ENCODE peak calls at places on chromosomes 13 and 19, in seven cellular contexts. J is heart left ventricle; Q is CD4-positive, alpha-beta T cell; P is coronary artery; F is H9; S is adrenal gland; D is AG09309. X is an unnamed sample.

GRCh38 chr19:10419200-10419645 is 1.1 kb upstream of the PDE4A start:
- DNase-seq in D (no peak), S (no peak), J (no peak), P (no peak), F (no peak), Q (no peak), X (no peak)

GRCh38 chr19:51548213-51548651 is 16.8 kb upstream of the SIGLEC6 start:
- DNase-seq in S (no peak), J (no peak), P (no peak), F (no peak), Q (no peak), D (no peak), X (no peak)

GRCh38 chr19:42074513-42075363 is 1.2 kb upstream of the ZNF574 start:
- DNase-seq in Q (no peak), P (no peak), S (peak; percentile 35), D (no peak), J (no peak), F (no peak), X (no peak)

GRCh38 chr13:77213644-77214043 is 113.2 kb downstream of the MYCBP2 start:
- DNase-seq in Q (no peak), D (no peak), J (no peak), P (no peak), S (peak; percentile 10), F (no peak), X (no peak)

GRCh38 chr19:1206733-1207301 is 1.2 kb downstream of the STK11 start:
- DNase-seq in S (peak; percentile 36), P (no peak), Q (no peak), F (peak; percentile 27), J (no peak), D (no peak), X (no peak)

GRCh38 chr19:10762656-10763055 is 44.8 kb downstream of the DNM2 start:
- DNase-seq in D (no peak), F (no peak), S (no peak), P (no peak), J (peak; percentile 48), Q (peak; percentile 38), X (no peak)

GRCh38 chr13:113405481-113406300 is 41.8 kb upstream of the GRTP1 start:
- DNase-seq in P (no peak), F (peak; percentile 30), S (no peak), Q (no peak), D (no peak), J (no peak), X (no peak)

GRCh38 chr13:40271931-40272775 is 394.3 kb downstream of the FOXO1 start:
- DNase-seq in D (peak; percentile 83), J (peak; percentile 87), S (peak; percentile 59), Q (peak; percentile 27), P (peak; percentile 91), F (no peak), X (no peak)

GRCh38 chr19:37484406-37485115 is 15.4 kb downstream of the ZNF570 start:
- DNase-seq in Q (no peak), J (no peak), P (no peak), F (no peak), S (no peak), D (no peak), X (no peak)

GRCh38 chr19:55437410-55437809 is 5.7 kb downstream of the SHISA7 start:
- DNase-seq in P (no peak), S (peak; percentile 80), Q (no peak), D (no peak), J (peak; percentile 64), F (peak; percentile 88), X (no peak)

GRCh38 chr13:30373727-30374126 is 48.6 kb upstream of the UBE2L5 start:
- DNase-seq in S (no peak), F (no peak), P (no peak), Q (peak; percentile 20), J (no peak), D (no peak), X (no peak)

GRCh38 chr19:33649919-33650305 is 28.2 kb downstream of the CHST8 start:
- DNase-seq in F (no peak), D (no peak), Q (no peak), S (no peak), J (no peak), P (peak; percentile 9), X (no peak)

GRCh38 chr13:27170221-27170520 is 1.4 kb downstream of the USP12 start:
- DNase-seq in P (no peak), J (no peak), S (no peak), F (no peak), D (no peak), Q (no peak), X (no peak)

GRCh38 chr19:54521860-54522513 is 19.4 kb downstream of the LAIR2 start:
- DNase-seq in P (no peak), F (no peak), Q (no peak), D (no peak), J (no peak), S (no peak), X (no peak)

GRCh38 chr13:59144700-59145099 is 1019.0 kb downstream of the DIAPH3 start:
- DNase-seq in J (no peak), S (no peak), D (no peak), Q (no peak), P (no peak), F (no peak), X (no peak)

GRCh38 chr13:106617561-106617960 is 49.6 kb upstream of the ARGLU1 start:
- DNase-seq in D (no peak), F (peak; percentile 48), J (no peak), P (no peak), Q (no peak), S (no peak), X (no peak)

DNA sequence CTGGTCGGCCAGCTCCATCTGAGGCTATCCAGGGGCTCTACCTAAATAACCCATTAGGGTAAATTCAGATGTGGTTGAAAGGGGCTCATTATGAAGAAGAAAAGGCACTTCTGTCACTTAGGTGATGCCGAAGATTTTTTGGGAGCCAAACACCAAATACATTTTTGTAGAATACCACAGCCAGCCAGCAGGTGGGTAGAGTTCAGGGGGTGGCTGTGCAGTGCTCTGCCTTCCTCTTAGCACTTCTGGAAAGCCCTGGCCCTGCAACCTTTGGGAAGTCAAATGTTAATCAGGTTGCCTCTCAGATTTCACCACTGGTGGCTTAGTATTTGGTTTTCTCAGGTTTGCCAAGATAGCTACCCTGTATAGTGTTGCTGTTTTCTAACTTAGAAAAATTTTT is 18.5 kb upstream of the GPR18 start:
- DNase-seq in Q (no peak), D (no peak), J (no peak), P (no peak), S (no peak), F (no peak), X (no peak)
- TF ChIP-seq CTCF in Q (no peak), D (no peak), J (no peak), P (no peak), S (no peak), F (peak; percentile 46), X (no peak)

DNA sequence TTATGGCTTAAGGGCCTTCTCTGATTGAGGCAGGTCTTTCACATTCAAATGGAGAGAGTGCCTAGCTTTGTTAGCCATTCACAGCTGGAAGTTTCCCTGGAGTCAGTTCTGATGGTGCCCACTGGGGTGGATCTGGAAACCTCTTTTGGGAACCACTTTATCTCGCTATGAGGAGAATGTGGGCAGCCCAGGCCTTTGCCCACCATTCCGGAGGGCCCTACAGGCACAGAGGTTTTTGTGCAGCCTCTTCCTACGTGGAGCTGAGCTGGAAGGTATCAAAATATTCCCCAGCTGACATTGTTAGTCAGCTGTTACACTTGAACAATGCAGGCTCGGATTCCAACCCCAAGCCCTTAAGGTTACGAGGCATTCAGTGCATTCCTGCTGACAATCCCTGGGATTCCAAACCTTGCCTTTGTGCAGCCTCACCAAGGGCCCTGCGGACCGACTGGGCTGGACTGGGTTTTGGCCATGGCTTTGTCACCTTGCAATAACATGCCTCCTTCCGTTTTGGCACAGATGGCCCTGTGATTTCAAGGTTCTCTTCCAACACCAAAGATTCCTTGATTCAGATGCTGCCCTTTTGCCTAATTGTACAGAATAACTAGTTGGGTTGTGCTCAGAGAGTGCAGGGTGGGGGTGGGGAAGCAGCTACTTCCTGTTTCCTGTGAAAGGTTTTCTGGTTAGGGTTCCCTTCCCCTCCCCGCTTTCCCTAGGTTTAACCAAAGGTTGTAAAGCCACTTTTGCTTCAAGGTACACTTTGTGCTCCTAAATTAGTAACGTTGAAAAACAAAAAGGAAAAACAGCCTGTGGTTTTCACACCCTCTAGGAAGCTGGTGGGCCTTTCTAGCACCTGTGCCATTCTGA is 27.1 kb downstream of the SAE1 start:
- DNase-seq in F (peak; percentile 85), Q (peak; percentile 45), J (peak; percentile 62), P (no peak), S (peak; percentile 48), D (no peak), X (no peak)
- TF ChIP-seq CTCF in F (peak; percentile 48), Q (no peak), J (peak; percentile 18), P (no peak), S (no peak), D (no peak), X (no peak)

GRCh38 chr19:17946965-17947784 is 14.4 kb downstream of the CCDC124 start:
- DNase-seq in P (peak; percentile 74), J (no peak), S (peak; percentile 19), D (no peak), Q (no peak), F (peak; percentile 29), X (no peak)
- TF ChIP-seq CTCF in P (no peak), J (no peak), S (no peak), D (no peak), Q (no peak), F (no peak), X (no peak)

GRCh38 chr19:30001301-30001700 is 59.3 kb downstream of the URI1 start:
- DNase-seq in S (no peak), P (no peak), F (no peak), Q (no peak), J (no peak), D (no peak), X (no peak)

GRCh38 chr19:29999490-29999889 is 57.5 kb downstream of the URI1 start:
- DNase-seq in P (no peak), D (no peak), S (no peak), F (no peak), Q (no peak), J (no peak), X (no peak)

GRCh38 chr19:30000862-30001261 is 58.8 kb downstream of the URI1 start:
- DNase-seq in S (no peak), F (no peak), P (no peak), Q (no peak), D (no peak), J (no peak), X (no peak)

GRCh38 chr19:30003862-30004261 is 61.8 kb downstream of the URI1 start:
- DNase-seq in J (no peak), Q (no peak), D (no peak), F (no peak), S (no peak), P (no peak), X (no peak)

GRCh38 chr19:30001794-30002193 is 59.8 kb downstream of the URI1 start:
- DNase-seq in S (no peak), Q (no peak), F (no peak), P (no peak), D (no peak), J (no peak), X (no peak)
- TF ChIP-seq CTCF in S (no peak), Q (no peak), F (no peak), P (no peak), D (no peak), J (no peak), X (no peak)

GRCh38 chr13:112392719-112393118 is 16.6 kb downstream of the SPACA7 start:
- DNase-seq in P (no peak), J (no peak), S (no peak), D (no peak), Q (no peak), F (no peak), X (no peak)
- TF ChIP-seq CTCF in P (no peak), J (no peak), S (no peak), D (no peak), Q (no peak), F (peak; percentile 63), X (no peak)

GRCh38 chr19:16185925-16186234 is 670 bp downstream of the FAM32A start:
- DNase-seq in D (no peak), F (no peak), J (no peak), P (no peak), S (no peak), Q (peak; percentile 40), X (no peak)
- TF ChIP-seq CTCF in D (peak; percentile 58), F (peak; percentile 70), J (peak; percentile 32), P (no peak), S (no peak), Q (peak; percentile 43), X (no peak)